ENCODE peak calls at places on chromosomes 7 and 10, in five cellular contexts. I is bronchial epithelial cell, K is kidney, D is IMR-90, P is body of pancreas. C is an unnamed sample.

GRCh38 chr7:80370587-80370986 is 141.3 kb downstream of the GNAT3 start:
- DNase-seq in K (no peak), I (no peak), D (no peak), P (no peak), C (no peak)

GRCh38 chr10:132146941-132147915 is 39.5 kb upstream of the DPYSL4 start:
- DNase-seq in P (no peak), I (no peak), K (peak; percentile 54), D (no peak), C (no peak)

GRCh38 chr7:111929258-111929657 is 276.9 kb downstream of the DOCK4 start:
- DNase-seq in P (no peak), K (no peak), D (no peak), I (no peak), C (no peak)

GRCh38 chr10:60340973-60341372 is 48.7 kb downstream of the ANK3 start:
- DNase-seq in I (no peak), K (no peak), D (no peak), P (no peak), C (no peak)

GRCh38 chr7:72493850-72494661 is 81.9 kb upstream of the CALN1 start:
- DNase-seq in D (peak; percentile 31), K (no peak), P (peak; percentile 75), I (peak; percentile 26), C (peak; percentile 67)

GRCh38 chr7:28572321-28573058 is 160.2 kb downstream of the CREB5 start:
- DNase-seq in I (no peak), P (no peak), D (no peak), K (no peak), C (no peak)

GRCh38 chr10:34299105-34299611 is 515.9 kb downstream of the PARD3 start:
- DNase-seq in D (peak; percentile 55), K (no peak), P (no peak), I (peak; percentile 18), C (no peak)

GRCh38 chr7:131224996-131225395 is 102.7 kb upstream of the MKLN1 start:
- DNase-seq in K (no peak), I (no peak), D (no peak), P (no peak), C (no peak)

GRCh38 chr10:24374134-24374915 is 165.4 kb downstream of the KIAA1217 start:
- DNase-seq in D (peak; percentile 79), K (no peak), I (peak; percentile 47), P (no peak), C (no peak)

GRCh38 chr10:130137659-130138478 is 1.7 kb downstream of the GLRX3 start:
- DNase-seq in K (no peak), D (no peak), P (no peak), I (no peak), C (no peak)

GRCh38 chr10:75404335-75405200 is 3.0 kb upstream of the ZNF503 start:
- DNase-seq in K (peak; percentile 79), P (peak; percentile 57), I (peak; percentile 51), D (no peak), C (peak; percentile 80)

GRCh38 chr10:99927719-99928280 is 81.9 kb downstream of the DNMBP start:
- DNase-seq in I (no peak), D (no peak), K (no peak), P (no peak), C (no peak)

GRCh38 chr10:99929360-99929759 is 80.4 kb downstream of the DNMBP start:
- DNase-seq in K (no peak), D (no peak), P (no peak), I (no peak), C (no peak)

GRCh38 chr10:99924856-99925255 is 84.9 kb downstream of the DNMBP start:
- DNase-seq in D (no peak), P (no peak), I (no peak), K (no peak), C (no peak)

GRCh38 chr10:99924451-99924850 is 85.3 kb downstream of the DNMBP start:
- DNase-seq in I (no peak), P (no peak), D (no peak), K (no peak), C (no peak)

GRCh38 chr10:99926925-99927718 is 82.6 kb downstream of the DNMBP start:
- DNase-seq in D (peak; percentile 66), I (peak; percentile 46), P (peak; percentile 56), K (no peak), C (no peak)
- H3K4me3 ChIP-seq in D (no peak overlapping the region), I (no peak overlapping the region), P (peak overlapping the region; percentile 3), K (peak overlapping the region; percentile 79), C (no peak overlapping the region)

GRCh38 chr10:101229275-101230184 is at the start of gene LBX1:
- DNase-seq in K (no peak), P (no peak), I (no peak), D (no peak), C (peak; percentile 79)
- H3K4me3 ChIP-seq in K (no peak within 1 kb of the TSS), P (no peak within 1 kb of the TSS), I (no peak within 1 kb of the TSS), D (no peak within 1 kb of the TSS), C (no peak within 1 kb of the TSS)

GRCh38 chr10:103832806-103833205 is 22.6 kb downstream of the SH3PXD2A start:
- DNase-seq in P (no peak), K (no peak), I (no peak), D (no peak), C (no peak)

GRCh38 chr10:103836273-103836672 is 19.1 kb downstream of the SH3PXD2A start:
- DNase-seq in P (no peak), K (no peak), I (no peak), D (no peak), C (no peak)

GRCh38 chr10:103833731-103834365 is 21.5 kb downstream of the SH3PXD2A start:
- DNase-seq in K (peak; percentile 88), I (no peak), D (no peak), P (peak; percentile 56), C (peak; percentile 74)

GRCh38 chr10:103835121-103836045 is 20.0 kb downstream of the SH3PXD2A start:
- DNase-seq in K (peak; percentile 91), P (no peak), I (no peak), D (peak; percentile 87), C (no peak)

DNA sequence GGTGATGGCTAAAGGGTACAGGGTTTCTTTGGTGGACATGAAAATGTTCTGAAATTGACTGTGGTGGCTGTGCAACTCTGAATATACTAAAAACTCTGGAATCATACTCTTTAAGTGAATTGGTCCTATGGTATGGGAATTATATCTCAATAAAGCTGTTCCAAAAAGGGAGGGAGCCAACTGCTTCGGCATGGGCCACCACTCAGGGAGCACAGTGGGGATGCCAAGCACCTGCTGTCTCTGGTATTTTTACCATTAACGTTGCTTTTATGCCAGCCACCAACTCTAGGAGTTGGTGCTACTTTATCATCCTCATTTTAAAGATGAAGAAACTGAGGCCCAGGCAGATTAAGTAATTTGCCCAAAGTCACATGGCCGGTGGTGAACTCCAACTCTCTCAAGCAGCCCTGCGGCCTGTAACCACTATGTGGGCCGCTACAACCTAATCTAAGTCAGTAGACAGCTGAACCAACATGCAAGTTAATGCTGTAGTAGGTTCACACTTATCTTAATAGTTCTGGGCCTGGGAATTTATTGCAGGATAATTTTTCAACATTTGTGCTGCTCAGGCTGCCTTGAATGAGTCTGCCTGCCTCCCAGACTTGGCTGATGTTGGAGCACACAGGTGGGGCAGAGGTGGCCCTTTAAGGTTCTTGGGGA is 20.8 kb downstream of the SH3PXD2A start:
- DNase-seq in K (no peak), D (no peak), P (no peak), I (no peak), C (no peak)
- H3K4me3 ChIP-seq in K (no peak overlapping the region), D (no peak overlapping the region), P (no peak overlapping the region), I (no peak overlapping the region), C (no peak overlapping the region)

DNA sequence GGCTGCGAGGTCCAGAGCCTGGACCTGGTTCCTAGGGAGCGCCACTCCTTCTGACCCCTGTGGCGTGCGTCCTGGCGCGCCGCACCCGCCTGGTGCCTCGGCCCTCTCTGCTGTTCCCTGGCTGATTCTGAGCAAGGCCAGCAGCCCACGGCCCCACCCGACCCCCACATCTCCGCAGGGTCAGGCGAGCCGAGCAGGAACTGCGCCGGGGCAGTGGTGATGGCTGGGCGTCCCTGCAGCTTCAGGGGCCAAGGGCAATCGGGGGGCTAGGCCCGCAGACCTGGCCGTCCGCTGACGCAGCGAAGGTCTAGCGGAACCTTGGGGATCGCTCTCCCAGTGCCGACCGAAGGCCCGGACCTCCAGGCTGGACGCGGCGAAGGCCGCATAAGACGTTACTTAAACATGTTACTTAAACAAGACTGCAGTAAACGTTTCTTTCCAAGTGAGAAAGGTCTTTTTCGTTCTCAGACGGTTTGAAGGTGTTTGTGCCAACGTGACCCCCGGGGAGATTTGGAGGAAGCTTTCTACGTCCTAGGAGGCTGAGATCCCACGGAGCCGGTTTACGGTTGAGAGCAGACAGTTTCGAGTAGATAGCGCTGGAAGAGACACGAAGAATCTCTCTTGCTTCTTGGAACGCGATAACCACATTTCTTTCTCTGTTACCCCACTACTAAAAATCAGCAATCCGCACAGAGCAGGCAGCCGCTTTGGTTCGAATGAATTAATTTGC is 5.1 kb upstream of the NKX2-3 start:
- DNase-seq in P (no peak), K (no peak), I (peak; percentile 7), D (no peak), C (peak; percentile 79)
- H3K4me3 ChIP-seq in P (no peak overlapping the region), K (no peak overlapping the region), I (no peak overlapping the region), D (no peak overlapping the region), C (peak overlapping the region; percentile 17)

GRCh38 chr7:128938524-128939074 is 872 bp downstream of the IRF5 start:
- DNase-seq in P (no peak), K (no peak), I (no peak), D (no peak), C (peak; percentile 78)

GRCh38 chr7:128936798-128937197 is 929 bp upstream of the IRF5 start:
- DNase-seq in I (no peak), P (no peak), D (no peak), K (no peak), C (no peak)

GRCh38 chr7:128937647-128938523 is at the start of gene IRF5:
- DNase-seq in P (peak; percentile 78), D (no peak), I (peak; percentile 21), K (peak; percentile 88), C (peak; percentile 87)

GRCh38 chr7:128939075-128939860 is 1.5 kb downstream of the IRF5 start:
- DNase-seq in D (no peak), I (no peak), P (no peak), K (no peak), C (peak; percentile 41)

DNA sequence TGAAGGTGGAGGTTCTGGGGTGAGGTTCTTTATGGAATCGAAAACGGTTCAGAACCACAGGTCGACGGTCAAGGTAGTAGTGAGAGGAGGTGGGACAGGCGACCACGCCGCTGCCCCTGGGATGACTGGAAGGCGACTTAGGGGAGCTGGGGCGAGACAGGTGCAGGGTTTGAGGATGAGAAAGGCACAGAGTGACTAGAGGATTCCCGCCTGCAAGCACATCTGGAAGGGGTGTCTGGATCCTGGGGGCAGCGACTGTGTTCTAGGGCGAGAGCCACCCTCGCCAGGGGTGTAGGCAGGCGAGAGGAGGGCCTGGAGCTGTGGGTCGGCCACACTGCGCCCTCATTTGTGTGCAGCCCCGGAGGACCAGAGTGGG is 468 bp upstream of the IRF5 start:
- DNase-seq in K (no peak), I (no peak), P (no peak), D (no peak), C (no peak)
- H3K4me3 ChIP-seq in K (no peak overlapping the region), I (peak overlapping the region; percentile 64), P (peak overlapping the region; percentile 80), D (no peak overlapping the region), C (peak overlapping the region; percentile 50)

C was measured in H7.